ENCODE peak calls at places on chromosomes 11 and 22, in four cellular contexts. Q is GM12878, D is GM23338, S is HepG2. R is an unnamed sample.

GRCh38 chr11:46159694-46160093 is 38.4 kb upstream of the PHF21A start:
- DNase-seq in Q (no peak), D (no peak), S (no peak), R (no peak)

GRCh38 chr11:108364159-108364558 is 103.2 kb downstream of the C11orf65 start:
- DNase-seq in Q (no peak), D (no peak), S (no peak), R (peak)

GRCh38 chr11:82080160-82080559 is 653.5 kb downstream of the FAM181B start:
- DNase-seq in Q (no peak), D (no peak), S (no peak), R (peak)

GRCh38 chr11:9428706-9429105 is 32.1 kb upstream of the ZNF143 start:
- DNase-seq in Q (no peak), D (no peak), S (peak), R (no peak)

GRCh38 chr11:125952973-125953372 is 7.1 kb downstream of the VSIG10L2 start:
- DNase-seq in Q (no peak), D (no peak), S (no peak), R (no peak)

GRCh38 chr11:107592256-107592655 is 1.3 kb downstream of the ELMOD1 start:
- DNase-seq in Q (no peak), D (no peak), S (no peak), R (no peak)

GRCh38 chr22:45263790-45264269 is 20.9 kb upstream of the UPK3A start:
- DNase-seq in Q (no peak), D (peak), S (peak), R (peak)

GRCh38 chr11:82195251-82195650 is 538.4 kb downstream of the FAM181B start:
- DNase-seq in Q (no peak), D (no peak), S (no peak), R (no peak)

GRCh38 chr11:102330226-102330625 is 12.9 kb downstream of the BIRC3 start:
- DNase-seq in Q (no peak), D (no peak), S (no peak), R (no peak)

GRCh38 chr11:77064648-77065217 is 2.0 kb upstream of the CAPN5 start:
- DNase-seq in Q (no peak), D (no peak), S (no peak), R (no peak)

GRCh38 chr11:77063861-77064260 is 2.9 kb upstream of the CAPN5 start:
- DNase-seq in Q (no peak), D (no peak), S (no peak), R (no peak)

GRCh38 chr11:77063407-77063806 is 3.4 kb upstream of the CAPN5 start:
- DNase-seq in Q (no peak), D (no peak), S (no peak), R (no peak)

GRCh38 chr11:77060234-77060633 is 6.5 kb upstream of the CAPN5 start:
- DNase-seq in Q (no peak), D (no peak), S (no peak), R (no peak)

GRCh38 chr11:77062924-77063323 is 3.8 kb upstream of the CAPN5 start:
- DNase-seq in Q (no peak), D (peak), S (no peak), R (no peak)
- TF ChIP-seq CTCF in Q (no peak), D (peak), S (peak), R (no peak)

DNA sequence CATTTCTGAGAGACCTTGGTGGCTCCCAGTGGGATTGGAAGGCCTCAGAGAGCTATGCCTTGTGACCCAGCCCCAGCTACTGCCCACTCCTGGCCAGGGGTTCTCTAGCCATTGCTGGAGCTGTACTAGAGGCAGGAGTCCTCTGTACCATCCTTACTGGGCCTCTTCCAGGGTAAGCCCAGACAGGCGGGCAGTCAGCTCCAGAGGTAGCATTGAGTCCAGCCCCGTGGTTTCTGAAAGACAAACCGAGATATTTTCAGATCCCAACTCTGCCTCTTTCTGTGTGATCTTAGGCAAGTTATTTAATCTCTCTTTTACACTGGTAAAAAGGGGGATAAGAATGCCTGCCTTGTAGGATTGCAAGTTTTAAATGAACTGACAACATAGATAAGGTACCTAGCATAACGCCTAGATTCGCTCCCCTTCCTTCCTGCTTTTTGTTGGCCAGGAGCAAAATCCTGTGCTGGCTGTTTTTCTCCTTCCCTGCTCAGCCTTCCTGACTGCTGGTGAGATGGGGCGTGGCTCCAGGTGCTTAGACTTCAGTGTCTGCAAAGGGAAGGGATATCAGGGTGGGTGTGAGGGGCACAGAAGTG is 56.5 kb upstream of the NNMT start:
- DNase-seq in Q (no peak), D (no peak), S (no peak), R (no peak)
- H3K27ac ChIP-seq in Q (no peak), D (no peak), S (no peak), R (no peak)

DNA sequence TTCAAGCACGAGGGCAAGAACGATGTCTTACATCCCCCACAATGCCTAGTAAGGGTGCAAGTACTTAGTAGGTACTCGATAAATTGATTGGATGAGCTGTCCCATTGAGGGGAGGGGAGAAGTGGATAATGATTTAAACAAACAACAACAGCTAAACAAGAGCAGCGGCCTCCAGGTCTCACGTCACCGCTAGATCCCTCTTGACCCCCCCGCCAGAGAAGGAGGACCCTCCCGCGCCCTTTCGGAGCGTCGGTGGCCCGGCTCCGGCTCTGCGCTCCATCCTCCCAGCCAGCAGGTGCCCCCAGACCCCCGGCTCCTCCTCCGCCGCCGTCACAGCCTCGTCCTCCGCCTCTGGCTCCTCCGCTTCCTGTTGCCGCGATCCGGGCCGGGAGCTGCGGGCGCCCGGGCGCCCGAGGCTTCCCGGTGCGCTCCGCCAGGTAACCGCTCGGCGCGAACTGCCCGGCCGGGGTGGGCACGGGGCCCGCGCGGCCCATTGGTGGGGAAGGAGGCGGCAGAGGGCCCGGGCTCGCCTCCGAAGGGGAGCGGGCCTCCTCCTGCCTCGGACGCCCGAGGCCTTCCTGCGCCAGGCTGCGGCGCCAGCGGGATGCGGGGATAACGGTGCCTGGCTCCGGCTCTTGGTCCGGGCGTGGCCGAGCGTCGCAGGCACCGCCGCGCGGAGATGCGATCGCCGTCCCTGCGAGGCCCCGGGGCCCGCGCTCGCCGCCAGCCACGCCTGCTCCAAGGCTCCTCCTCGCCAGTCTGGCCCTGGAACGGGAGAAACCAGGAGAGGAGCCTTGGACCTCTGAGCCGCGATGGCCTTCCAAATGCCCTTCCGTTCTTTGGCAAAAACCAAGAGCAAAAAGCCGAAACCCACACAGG is at the start of gene TLCD5:
- DNase-seq in Q (no peak), D (peak), S (peak), R (peak)
- TF ChIP-seq EZH2 in Q (no peak), D (no peak), S (no peak), R (no peak)

DNA sequence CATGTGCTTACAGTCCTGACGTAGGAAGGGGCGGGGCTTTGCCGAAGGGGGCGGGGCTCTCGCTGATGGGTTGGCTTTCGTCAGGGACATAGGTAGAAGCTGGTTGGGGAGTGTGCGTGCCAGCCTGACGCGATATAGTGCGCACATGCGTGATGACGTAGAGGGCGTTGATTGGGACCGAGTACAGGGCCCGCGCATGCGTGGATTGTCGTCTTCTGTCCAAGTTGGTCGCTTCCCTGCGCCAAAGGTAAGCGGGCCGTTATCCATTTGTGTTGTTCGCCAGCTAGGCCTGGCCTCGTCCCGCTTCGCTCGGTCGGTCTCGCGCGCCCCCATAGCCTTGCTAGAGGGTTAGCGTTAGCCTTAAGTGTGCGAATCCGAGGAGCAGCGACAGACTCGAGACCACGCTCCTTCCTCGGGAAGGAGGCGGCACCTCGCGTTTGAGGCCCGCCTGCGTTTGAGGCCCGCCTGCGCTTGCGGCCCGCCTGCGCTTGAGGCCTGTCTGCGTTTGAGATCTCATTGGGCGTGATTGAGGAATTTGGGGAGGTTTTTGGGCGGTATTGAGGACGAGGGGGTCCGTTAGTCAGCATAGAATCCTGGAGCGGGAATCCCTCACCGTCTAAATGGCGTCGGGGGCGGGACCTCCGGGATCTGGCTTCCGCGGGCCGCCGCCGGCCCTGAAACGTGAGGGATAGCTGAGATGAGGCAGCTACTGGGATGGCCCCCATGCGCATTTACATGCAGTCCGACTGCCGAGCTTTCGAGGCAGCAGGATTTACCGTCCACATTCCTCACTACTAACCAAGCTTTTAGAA is at the start of gene XRCC6:
- DNase-seq in Q (peak), D (peak), S (peak), R (peak)
- TF ChIP-seq CTCF in Q (no peak), D (no peak), S (peak), R (no peak)

GRCh38 chr11:119322360-119322739 is 5.4 kb upstream of the MCAM start:
- DNase-seq in Q (no peak), D (no peak), S (no peak), R (no peak)
- H3K27ac ChIP-seq in Q (no peak), D (no peak), S (no peak), R (no peak)

GRCh38 chr11:725624-726202 is 19.7 kb downstream of the EPS8L2 start:
- DNase-seq in Q (no peak), D (peak), S (no peak), R (no peak)
- TF ChIP-seq EZH2 in Q (no peak), D (no peak), S (no peak), R (no peak)

GRCh38 chr11:839875-840617 is 2.3 kb downstream of the POLR2L start:
- DNase-seq in Q (no peak), D (no peak), S (no peak), R (no peak)
- TF ChIP-seq CTCF in Q (peak), D (peak), S (peak), R (peak)

GRCh38 chr22:39309364-39309861 is 10.0 kb downstream of the RPL3 start:
- DNase-seq in Q (no peak), D (peak), S (no peak), R (no peak)
- H3K27ac ChIP-seq in Q (no peak), D (peak), S (no peak), R (peak)

GRCh38 chr11:64745219-64745522 is 1.2 kb upstream of the RASGRP2 start:
- DNase-seq in Q (no peak), D (peak), S (no peak), R (no peak)
- TF ChIP-seq EZH2 in Q (no peak), D (no peak), S (no peak), R (peak)

GRCh38 chr11:124835918-124836317 is 29.3 kb upstream of the ROBO3 start:
- DNase-seq in Q (no peak), D (no peak), S (no peak), R (no peak)

GRCh38 chr11:124839972-124840621 is 25.1 kb upstream of the ROBO3 start:
- DNase-seq in Q (no peak), D (no peak), S (no peak), R (no peak)

GRCh38 chr11:124834526-124835190 is 30.6 kb upstream of the ROBO3 start:
- DNase-seq in Q (no peak), D (no peak), S (no peak), R (no peak)

GRCh38 chr11:124839051-124839971 is 25.9 kb upstream of the ROBO3 start:
- DNase-seq in Q (no peak), D (peak), S (no peak), R (no peak)

DNA sequence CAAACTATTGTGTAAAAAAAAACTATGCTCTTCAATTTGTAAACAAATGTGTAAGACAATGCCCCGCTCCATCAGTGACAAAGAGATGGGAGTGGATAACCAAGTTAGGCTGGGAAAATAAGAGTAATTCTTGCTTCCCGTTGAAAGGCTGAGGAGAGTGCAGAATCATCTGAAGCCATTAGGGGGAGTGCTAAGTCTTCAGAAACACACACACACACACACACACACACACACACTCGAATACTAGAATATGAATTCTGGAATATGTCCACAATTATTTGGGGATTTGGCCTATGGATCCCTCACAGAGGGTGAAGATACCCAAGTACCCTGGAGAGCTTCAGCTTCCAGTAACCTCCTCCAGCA is 27.8 kb upstream of the ROBO3 start:
- DNase-seq in Q (peak), D (peak), S (peak), R (peak)
- TF ChIP-seq CTCF in Q (peak), D (peak), S (peak), R (peak)